ENCODE peak calls at places on chromosomes 13 and 19, in eight cellular contexts. Z is right atrium auricular region; Q is CD8-positive, alpha-beta T cell; B is esophagus muscularis mucosa; C is heart right ventricle; K is sigmoid colon; W is OCI-LY7; O is tibial nerve. X is an unnamed sample. For H3K36me3, the result is how much of the 10 kb centered on the place peaks cover.

GRCh38 chr13:98977568-98978270 is at the start of gene DOCK9:
- DNase-seq in Z (peak), Q (no peak), B (no peak), C (peak), K (peak), W (no peak), O (peak), X (peak)

GRCh38 chr13:100887729-100888151 is 213.1 kb upstream of the TMTC4 start:
- DNase-seq in Z (no peak), Q (no peak), B (no peak), C (no peak), K (no peak), W (no peak), O (no peak), X (no peak)

GRCh38 chr19:33416307-33417215 is 43.1 kb downstream of the CEBPG start:
- DNase-seq in Z (no peak), Q (peak), B (no peak), C (peak), K (peak), W (peak), O (peak), X (peak)

GRCh38 chr19:7901337-7901736 is 2.3 kb upstream of the MAP2K7 start:
- DNase-seq in Z (no peak), Q (no peak), B (no peak), C (no peak), K (no peak), W (no peak), O (no peak), X (no peak)

GRCh38 chr13:100075700-100076587 is 12.9 kb upstream of the PCCA start:
- DNase-seq in Z (no peak), Q (no peak), B (no peak), C (no peak), K (no peak), W (no peak), O (no peak), X (no peak)

GRCh38 chr13:24214528-24214927 is 54.0 kb downstream of the SPATA13 start:
- DNase-seq in Z (no peak), Q (no peak), B (no peak), C (no peak), K (no peak), W (peak), O (no peak), X (peak)

GRCh38 chr19:30742539-30742938 is 370.4 kb downstream of the ZNF536 start:
- DNase-seq in Z (peak), Q (no peak), B (no peak), C (no peak), K (no peak), W (no peak), O (no peak), X (no peak)

GRCh38 chr13:113928701-113929627 is 44.9 kb downstream of the C13orf46 start:
- DNase-seq in Z (peak), Q (no peak), B (no peak), C (peak), K (peak), W (no peak), O (peak), X (no peak)

GRCh38 chr19:35704218-35704617 is at the start of gene ZBTB32:
- DNase-seq in Z (no peak), Q (no peak), B (no peak), C (no peak), K (no peak), W (no peak), O (no peak), X (no peak)

GRCh38 chr19:54464624-54465266 is 1.2 kb upstream of the LENG9 start:
- DNase-seq in Z (peak), Q (peak), B (peak), C (peak), K (peak), W (peak), O (peak), X (peak)

GRCh38 chr13:108974686-108975085 is 345.3 kb downstream of the MYO16 start:
- DNase-seq in Z (no peak), Q (no peak), B (no peak), C (no peak), K (no peak), W (no peak), O (no peak), X (no peak)
- TF ChIP-seq CTCF in Z (no peak), Q (no peak), B (no peak), C (no peak), K (no peak), W (no peak), O (no peak), X (no peak)

GRCh38 chr19:6059396-6059947 is 50.8 kb downstream of the RFX2 start:
- DNase-seq in Z (peak), Q (no peak), B (no peak), C (no peak), K (no peak), W (no peak), O (no peak), X (no peak)

GRCh38 chr19:6056801-6057650 is 53.3 kb downstream of the RFX2 start:
- DNase-seq in Z (peak), Q (no peak), B (peak), C (peak), K (peak), W (no peak), O (peak), X (peak)

GRCh38 chr19:6059996-6060599 is 50.2 kb downstream of the RFX2 start:
- DNase-seq in Z (peak), Q (no peak), B (no peak), C (no peak), K (no peak), W (no peak), O (no peak), X (no peak)

GRCh38 chr19:6057651-6058365 is 52.5 kb downstream of the RFX2 start:
- DNase-seq in Z (no peak), Q (no peak), B (peak), C (no peak), K (no peak), W (no peak), O (no peak), X (no peak)

DNA sequence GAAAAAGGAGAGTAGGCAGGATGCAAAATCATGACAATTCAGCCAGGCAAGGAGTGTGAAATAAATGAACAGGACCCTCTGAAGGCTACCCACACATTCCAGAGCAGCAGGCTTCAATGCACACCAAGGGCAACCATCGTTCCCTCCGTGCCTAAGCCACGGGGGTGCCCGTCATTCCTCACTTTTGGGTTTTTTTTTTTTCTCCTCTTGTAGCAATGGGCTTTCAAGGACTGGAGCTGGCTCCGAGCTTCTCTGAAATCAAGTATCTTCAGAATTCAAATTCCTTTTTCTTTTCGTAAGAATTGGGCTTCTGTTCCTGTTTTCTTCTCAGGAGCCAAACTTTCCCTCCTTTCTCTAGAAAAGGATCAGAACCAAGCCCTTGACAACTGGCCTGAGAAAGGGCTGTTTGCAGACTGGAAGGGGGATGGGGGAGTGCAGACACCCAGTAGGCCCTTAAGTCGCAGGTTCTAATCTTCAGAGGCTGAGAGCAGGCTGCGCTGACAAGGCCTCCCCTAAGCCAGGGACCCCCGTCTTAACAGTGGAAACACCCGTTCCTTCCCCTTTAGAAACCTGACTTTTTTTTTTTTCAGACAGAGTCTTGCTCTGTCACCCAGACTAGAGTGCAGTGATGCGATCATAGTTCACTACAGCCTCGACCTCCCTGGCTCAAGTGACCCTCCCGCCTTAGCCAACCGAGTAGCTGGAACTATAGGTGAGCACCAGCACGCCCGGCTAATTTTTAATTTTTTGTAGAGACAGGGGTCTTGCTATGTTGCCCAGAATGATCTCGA is 51.7 kb downstream of the RFX2 start:
- DNase-seq in Z (peak), Q (no peak), B (peak), C (no peak), K (no peak), W (no peak), O (no peak), X (no peak)
- H3K27ac ChIP-seq in Z (peak), Q (no peak), B (peak), C (peak), K (peak), W (no peak), O (peak), X (peak)

DNA sequence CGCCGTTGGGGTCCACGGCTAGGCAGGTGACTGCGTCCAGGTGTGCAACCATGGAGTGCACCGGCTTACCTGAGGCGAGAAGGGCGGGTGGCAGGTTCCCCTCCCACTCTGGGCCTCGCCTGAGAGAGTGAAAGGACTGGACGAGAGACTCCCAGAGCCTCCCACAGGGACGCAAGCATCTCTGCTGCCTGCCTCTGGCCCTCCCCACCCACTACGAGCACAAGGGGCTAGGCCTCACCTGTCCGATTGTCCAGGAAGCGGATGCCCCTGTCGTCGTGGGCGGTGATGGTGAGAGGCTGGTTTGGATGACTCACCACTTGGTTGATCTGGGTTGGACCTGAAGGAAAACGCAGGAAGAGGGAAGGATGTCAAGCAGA is 5.1 kb upstream of the PRKD2 start:
- DNase-seq in Z (no peak), Q (no peak), B (no peak), C (no peak), K (peak), W (no peak), O (no peak), X (no peak)
- H3K36me3 ChIP-seq in Z (half or more), Q (under half), B (half or more), C (half or more), K (half or more), W (half or more), O (half or more), X (half or more)

GRCh38 chr19:3966051-3967017 is 4.6 kb downstream of the DAPK3 start:
- DNase-seq in Z (no peak), Q (no peak), B (no peak), C (no peak), K (peak), W (no peak), O (no peak), X (no peak)

GRCh38 chr19:3970808-3971598 is at the start of gene DAPK3:
- DNase-seq in Z (peak), Q (peak), B (peak), C (peak), K (peak), W (peak), O (peak), X (peak)

GRCh38 chr19:3969435-3970312 is 1.2 kb downstream of the DAPK3 start:
- DNase-seq in Z (no peak), Q (no peak), B (no peak), C (peak), K (peak), W (no peak), O (no peak), X (no peak)

GRCh38 chr19:3970313-3970807 is 539 bp downstream of the DAPK3 start:
- DNase-seq in Z (no peak), Q (no peak), B (no peak), C (no peak), K (peak), W (no peak), O (no peak), X (no peak)

GRCh38 chr19:3968556-3969434 is 2.1 kb downstream of the DAPK3 start:
- DNase-seq in Z (peak), Q (no peak), B (peak), C (peak), K (peak), W (no peak), O (peak), X (peak)
- TF ChIP-seq CTCF in Z (no peak), Q (no peak), B (no peak), C (no peak), K (no peak), W (no peak), O (no peak), X (no peak)

DNA sequence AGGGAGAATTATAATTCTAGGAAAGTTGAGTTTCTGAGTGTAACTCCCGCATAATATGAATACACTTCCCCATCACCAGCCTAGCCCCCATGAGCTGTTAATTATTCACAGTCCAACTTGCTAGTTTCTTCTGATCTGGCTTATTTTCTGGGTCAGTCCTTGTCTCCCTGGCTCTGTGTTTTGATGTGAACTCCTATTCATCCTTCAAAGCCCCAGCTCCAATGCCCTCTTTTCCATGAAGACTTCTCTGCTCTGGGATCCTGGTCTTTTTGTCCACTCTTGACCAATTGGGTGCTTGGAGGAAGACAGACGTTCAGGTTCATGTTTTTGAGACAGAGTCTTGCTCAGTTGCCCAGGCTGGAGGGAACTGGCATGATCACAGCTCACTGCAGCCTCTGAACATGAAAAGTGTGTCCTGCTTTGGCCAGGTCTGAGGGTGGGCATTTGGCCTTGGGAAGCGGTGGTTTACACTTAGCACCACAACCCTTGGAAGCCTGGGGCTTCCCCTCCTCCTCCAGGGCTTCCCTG is 603 bp downstream of the LRG1 start:
- DNase-seq in Z (no peak), Q (no peak), B (no peak), C (no peak), K (no peak), W (no peak), O (no peak), X (no peak)
- H3K27ac ChIP-seq in Z (no peak), Q (no peak), B (no peak), C (no peak), K (peak), W (no peak), O (no peak), X (peak)

GRCh38 chr19:16404396-16404795 is 67.4 kb downstream of the EPS15L1 start:
- DNase-seq in Z (no peak), Q (no peak), B (no peak), C (no peak), K (no peak), W (no peak), O (no peak), X (no peak)
- H3K36me3 ChIP-seq in Z (half or more), Q (under half), B (half or more), C (half or more), K (half or more), W (half or more), O (half or more), X (half or more)

GRCh38 chr19:51110666-51110971 is 2.4 kb upstream of the CTU1 start:
- DNase-seq in Z (no peak), Q (no peak), B (no peak), C (no peak), K (no peak), W (no peak), O (no peak), X (no peak)

GRCh38 chr19:51108805-51109146 is 567 bp upstream of the CTU1 start:
- DNase-seq in Z (no peak), Q (no peak), B (no peak), C (no peak), K (no peak), W (no peak), O (no peak), X (no peak)

GRCh38 chr19:51103811-51104470 is 4.3 kb downstream of the CTU1 start:
- DNase-seq in Z (no peak), Q (no peak), B (no peak), C (no peak), K (no peak), W (no peak), O (no peak), X (no peak)

GRCh38 chr19:51108066-51108804 is at the start of gene CTU1:
- DNase-seq in Z (peak), Q (peak), B (peak), C (peak), K (peak), W (peak), O (peak), X (peak)

GRCh38 chr19:51107406-51108065 is 673 bp downstream of the CTU1 start:
- DNase-seq in Z (no peak), Q (no peak), B (no peak), C (no peak), K (no peak), W (peak), O (peak), X (no peak)
- TF ChIP-seq CTCF in Z (no peak), Q (no peak), B (no peak), C (no peak), K (no peak), W (peak), O (no peak), X (no peak)

DNA sequence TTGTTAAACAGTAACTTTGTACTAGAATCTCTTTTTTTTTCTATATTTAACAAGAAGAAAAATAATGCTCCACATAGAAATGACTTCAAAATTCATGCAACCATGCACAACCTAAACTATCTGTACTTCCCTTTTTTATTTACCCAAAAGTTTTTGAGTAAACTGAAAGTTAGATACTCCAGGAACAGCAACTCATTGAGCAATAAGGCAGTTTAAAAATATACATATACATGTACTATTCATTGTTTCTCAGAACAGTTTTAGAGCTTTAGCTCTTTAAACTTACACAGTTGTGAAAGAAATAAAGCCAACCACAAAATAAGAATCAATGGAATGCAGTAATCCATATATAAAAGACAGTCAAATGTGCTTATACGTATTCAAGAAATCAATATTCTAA is 39.2 kb downstream of the MTMR6 start:
- DNase-seq in Z (no peak), Q (no peak), B (no peak), C (no peak), K (no peak), W (no peak), O (no peak), X (no peak)
- H3K27ac ChIP-seq in Z (no peak), Q (no peak), B (no peak), C (no peak), K (no peak), W (no peak), O (no peak), X (no peak)

GRCh38 chr19:10145031-10145430 is 25.3 kb upstream of the EIF3G start:
- DNase-seq in Z (no peak), Q (no peak), B (no peak), C (no peak), K (no peak), W (no peak), O (no peak), X (no peak)

GRCh38 chr19:10146142-10146541 is 26.4 kb upstream of the EIF3G start:
- DNase-seq in Z (no peak), Q (no peak), B (no peak), C (no peak), K (no peak), W (no peak), O (no peak), X (no peak)

GRCh38 chr19:10152100-10152499 is 32.4 kb upstream of the EIF3G start:
- DNase-seq in Z (no peak), Q (no peak), B (no peak), C (no peak), K (no peak), W (no peak), O (no peak), X (no peak)

GRCh38 chr19:10151521-10151920 is 31.8 kb upstream of the EIF3G start:
- DNase-seq in Z (no peak), Q (no peak), B (no peak), C (no peak), K (no peak), W (no peak), O (no peak), X (no peak)

GRCh38 chr19:10149427-10149826 is 29.7 kb upstream of the EIF3G start:
- DNase-seq in Z (no peak), Q (no peak), B (no peak), C (no peak), K (no peak), W (no peak), O (no peak), X (no peak)
- H3K36me3 ChIP-seq in Z (half or more), Q (half or more), B (half or more), C (half or more), K (half or more), W (half or more), O (half or more), X (half or more)

GRCh38 chr19:40285353-40286234 is 449 bp upstream of the AKT2 start:
- DNase-seq in Z (peak), Q (peak), B (peak), C (peak), K (peak), W (peak), O (peak), X (peak)
- TF ChIP-seq CTCF in Z (no peak), Q (no peak), B (no peak), C (no peak), K (no peak), W (no peak), O (no peak), X (peak)

X was measured in lung.